ENCODE peak calls at places on chromosomes 6 and 20, in ten cellular contexts. R is GM18507, U is BE2C, B is brain pericyte, Q is cardiac fibroblast, L is left lung, S is neuronal stem cell, Z is anterior cingulate cortex, D is B cell, O is fibroblast of villous mesenchyme. A is an unnamed sample.

GRCh38 chr6:3284436-3284876 is 25.7 kb downstream of the PSMG4 start:
- DNase-seq in R (no peak), U (peak; percentile 63), B (no peak), Q (no peak), L (peak; percentile 27), S (no peak), Z (no peak), D (no peak), O (no peak), A (no peak)

GRCh38 chr6:99308788-99309187 is 40.7 kb downstream of the FAXC start:
- DNase-seq in R (no peak), U (no peak), B (no peak), Q (no peak), L (no peak), S (no peak), Z (no peak), D (no peak), O (no peak), A (no peak)

GRCh38 chr20:50187403-50188051 is 3.1 kb upstream of the CEBPB start:
- DNase-seq in R (no peak), U (no peak), B (peak; percentile 61), Q (peak; percentile 64), L (peak; percentile 67), S (no peak), Z (no peak), D (no peak), O (peak; percentile 89), A (no peak)

GRCh38 chr6:46029602-46030001 is 13.9 kb upstream of the CLIC5 start:
- DNase-seq in R (no peak), U (no peak), B (no peak), Q (no peak), L (no peak), S (no peak), Z (no peak), D (no peak), O (no peak), A (no peak)

GRCh38 chr6:132390017-132390416 is 11.3 kb downstream of the MOXD1 start:
- DNase-seq in R (no peak), U (no peak), B (no peak), Q (no peak), L (no peak), S (no peak), Z (no peak), D (no peak), O (no peak), A (no peak)

GRCh38 chr6:116066789-116067188 is 6.1 kb upstream of the FRK start:
- DNase-seq in R (no peak), U (no peak), B (no peak), Q (no peak), L (no peak), S (no peak), Z (no peak), D (no peak), O (no peak), A (no peak)

GRCh38 chr6:144394209-144394608 is 109.1 kb downstream of the UTRN start:
- DNase-seq in R (no peak), U (no peak), B (no peak), Q (no peak), L (no peak), S (no peak), Z (no peak), D (no peak), O (no peak), A (no peak)

GRCh38 chr6:169893624-169894023 is 142.2 kb downstream of the ERMARD start:
- DNase-seq in R (no peak), U (no peak), B (no peak), Q (no peak), L (no peak), S (no peak), Z (no peak), D (no peak), O (no peak), A (no peak)

GRCh38 chr6:166415306-166415705 is 32.6 kb upstream of the MPC1 start:
- DNase-seq in R (no peak), U (no peak), B (no peak), Q (no peak), L (no peak), S (no peak), Z (no peak), D (no peak), O (no peak), A (peak; percentile 81)

GRCh38 chr6:66508433-66508832 is 801.4 kb upstream of the EYS start:
- DNase-seq in R (no peak), U (no peak), B (peak; percentile 3), Q (peak; percentile 1), L (no peak), S (no peak), Z (no peak), D (no peak), O (peak; percentile 0), A (no peak)

GRCh38 chr6:56040271-56040670 is 164.9 kb upstream of the BMP5 start:
- DNase-seq in R (no peak), U (no peak), B (no peak), Q (peak; percentile 63), L (no peak), S (no peak), Z (no peak), D (no peak), O (peak; percentile 67), A (no peak)

GRCh38 chr6:71229466-71229865 is 59.1 kb upstream of the OGFRL1 start:
- DNase-seq in R (no peak), U (no peak), B (no peak), Q (no peak), L (no peak), S (no peak), Z (no peak), D (no peak), O (no peak), A (no peak)

GRCh38 chr6:155701342-155701741 is 245.7 kb upstream of the NOX3 start:
- DNase-seq in R (no peak), U (no peak), B (no peak), Q (no peak), L (no peak), S (no peak), Z (no peak), D (no peak), O (no peak), A (no peak)

GRCh38 chr20:34762031-34762555 is 57.9 kb downstream of the TP53INP2 start:
- DNase-seq in R (no peak), U (no peak), B (no peak), Q (no peak), L (no peak), S (no peak), Z (no peak), D (no peak), O (no peak), A (no peak)

GRCh38 chr6:3194535-3195376 is 32.7 kb downstream of the TUBB2B start:
- DNase-seq in R (no peak), U (peak; percentile 45), B (no peak), Q (peak; percentile 73), L (no peak), S (peak; percentile 59), Z (peak; percentile 37), D (no peak), O (no peak), A (no peak)

GRCh38 chr6:44701637-44702101 is 314.2 kb downstream of the CDC5L start:
- DNase-seq in R (no peak), U (no peak), B (no peak), Q (peak; percentile 50), L (no peak), S (peak; percentile 42), Z (no peak), D (no peak), O (no peak), A (no peak)

GRCh38 chr6:10320291-10320690 is 94.6 kb downstream of the TFAP2A start:
- DNase-seq in R (no peak), U (no peak), B (no peak), Q (no peak), L (no peak), S (no peak), Z (no peak), D (no peak), O (no peak), A (no peak)

GRCh38 chr6:33080127-33081089 is 4.6 kb downstream of the HLA-DPB1 start:
- DNase-seq in R (no peak), U (no peak), B (no peak), Q (peak; percentile 74), L (peak; percentile 55), S (peak; percentile 65), Z (no peak), D (no peak), O (peak; percentile 34), A (no peak)

GRCh38 chr6:40893021-40893420 is 146.0 kb downstream of the UNC5CL start:
- DNase-seq in R (no peak), U (no peak), B (no peak), Q (no peak), L (no peak), S (no peak), Z (no peak), D (no peak), O (no peak), A (no peak)

GRCh38 chr20:24149175-24149574 is 160.6 kb upstream of the GGTLC1 start:
- DNase-seq in R (no peak), U (no peak), B (no peak), Q (no peak), L (no peak), S (no peak), Z (no peak), D (no peak), O (no peak), A (no peak)

GRCh38 chr20:51586005-51586440 is 43.5 kb upstream of the NFATC2 start:
- DNase-seq in R (no peak), U (no peak), B (no peak), Q (peak; percentile 73), L (no peak), S (no peak), Z (no peak), D (no peak), O (peak; percentile 64), A (no peak)

GRCh38 chr6:157151989-157152388 is 171.3 kb downstream of the TMEM242 start:
- DNase-seq in R (no peak), U (no peak), B (no peak), Q (peak; percentile 73), L (no peak), S (no peak), Z (no peak), D (no peak), O (peak; percentile 93), A (no peak)

A was measured in activated CD8-positive, alpha-beta T cell treated with anti-CD3 and anti-CD28 coated beads, Interleukin-2, amount 10 ng/mL, durations not matched to agents 7 days and 5 days.